ENCODE peak calls at places on chromosome 16, in eight cellular contexts. One of them, this sample, is unnamed.

GRCh38 chr16:82655315-82655714 is 28.5 kb downstream of the CDH13 start:
- DNase-seq in astrocyte of the spinal cord: peak; percentile 84
- DNase-seq in fibroblast of pulmonary artery: peak; percentile 87
- DNase-seq in fibroblast of lung: peak; percentile 93
- DNase-seq in ovary: no peak
- DNase-seq in H9: no peak
- DNase-seq in pancreas: no peak
- DNase-seq in brain microvascular endothelial cell: peak; percentile 98
- DNase-seq in this sample: no peak

GRCh38 chr16:74297296-74297665 is 667 bp downstream of the PSMD7 start:
- DNase-seq in ovary: no peak
- DNase-seq in H9: no peak
- DNase-seq in fibroblast of pulmonary artery: peak; percentile 22
- DNase-seq in brain microvascular endothelial cell: peak; percentile 39
- DNase-seq in astrocyte of the spinal cord: peak; percentile 12
- DNase-seq in fibroblast of lung: peak; percentile 16
- DNase-seq in pancreas: no peak
- DNase-seq in this sample: no peak

GRCh38 chr16:4307215-4308037 is 8.4 kb upstream of the GLIS2 start:
- DNase-seq in fibroblast of pulmonary artery: peak; percentile 96
- DNase-seq in ovary: peak; percentile 95
- DNase-seq in astrocyte of the spinal cord: peak; percentile 95
- DNase-seq in brain microvascular endothelial cell: peak; percentile 89
- DNase-seq in pancreas: peak; percentile 93
- DNase-seq in H9: peak; percentile 96
- DNase-seq in fibroblast of lung: peak; percentile 93
- DNase-seq in this sample: peak; percentile 96

GRCh38 chr16:75029854-75030253 is 31.0 kb downstream of the ZNRF1 start:
- DNase-seq in fibroblast of lung: peak; percentile 79
- DNase-seq in astrocyte of the spinal cord: peak; percentile 46
- DNase-seq in fibroblast of pulmonary artery: peak; percentile 43
- DNase-seq in brain microvascular endothelial cell: peak; percentile 56
- DNase-seq in ovary: no peak
- DNase-seq in pancreas: no peak
- DNase-seq in H9: no peak
- DNase-seq in this sample: no peak

GRCh38 chr16:84834403-84834772 is 14.6 kb downstream of the CRISPLD2 start:
- DNase-seq in pancreas: no peak
- DNase-seq in brain microvascular endothelial cell: no peak
- DNase-seq in astrocyte of the spinal cord: no peak
- DNase-seq in fibroblast of pulmonary artery: no peak
- DNase-seq in ovary: no peak
- DNase-seq in H9: no peak
- DNase-seq in fibroblast of lung: peak; percentile 62
- DNase-seq in this sample: no peak

GRCh38 chr16:83968891-83969672 is 1.0 kb downstream of the NECAB2 start:
- DNase-seq in ovary: no peak
- DNase-seq in brain microvascular endothelial cell: no peak
- DNase-seq in fibroblast of pulmonary artery: no peak
- DNase-seq in pancreas: no peak
- DNase-seq in fibroblast of lung: no peak
- DNase-seq in H9: no peak
- DNase-seq in astrocyte of the spinal cord: no peak
- DNase-seq in this sample: no peak

GRCh38 chr16:4016648-4017047 is 99.6 kb downstream of the ADCY9 start:
- DNase-seq in pancreas: no peak
- DNase-seq in H9: no peak
- DNase-seq in fibroblast of pulmonary artery: peak; percentile 7
- DNase-seq in fibroblast of lung: peak; percentile 7
- DNase-seq in brain microvascular endothelial cell: no peak
- DNase-seq in ovary: no peak
- DNase-seq in astrocyte of the spinal cord: no peak
- DNase-seq in this sample: no peak

GRCh38 chr16:30049871-30050270 is 15.7 kb upstream of the ALDOA start:
- DNase-seq in H9: no peak
- DNase-seq in fibroblast of lung: no peak
- DNase-seq in fibroblast of pulmonary artery: no peak
- DNase-seq in ovary: no peak
- DNase-seq in pancreas: no peak
- DNase-seq in astrocyte of the spinal cord: no peak
- DNase-seq in brain microvascular endothelial cell: no peak
- DNase-seq in this sample: no peak

GRCh38 chr16:82510041-82510440 is 116.7 kb upstream of the CDH13 start:
- DNase-seq in H9: no peak
- DNase-seq in astrocyte of the spinal cord: no peak
- DNase-seq in pancreas: no peak
- DNase-seq in ovary: no peak
- DNase-seq in fibroblast of lung: no peak
- DNase-seq in brain microvascular endothelial cell: no peak
- DNase-seq in fibroblast of pulmonary artery: no peak
- DNase-seq in this sample: no peak

GRCh38 chr16:1787322-1788094 is 4.7 kb downstream of the NUBP2 start:
- DNase-seq in H9: no peak
- DNase-seq in pancreas: no peak
- DNase-seq in fibroblast of pulmonary artery: no peak
- DNase-seq in astrocyte of the spinal cord: no peak
- DNase-seq in brain microvascular endothelial cell: no peak
- DNase-seq in fibroblast of lung: no peak
- DNase-seq in ovary: peak; percentile 25
- DNase-seq in this sample: no peak

GRCh38 chr16:69476920-69477418 is 52.5 kb downstream of the CYB5B start:
- DNase-seq in pancreas: no peak
- DNase-seq in brain microvascular endothelial cell: peak; percentile 85
- DNase-seq in H9: no peak
- DNase-seq in ovary: no peak
- DNase-seq in fibroblast of pulmonary artery: peak; percentile 63
- DNase-seq in fibroblast of lung: peak; percentile 93
- DNase-seq in astrocyte of the spinal cord: peak; percentile 90
- DNase-seq in this sample: peak; percentile 57

GRCh38 chr16:8998114-8998513 is 34.4 kb upstream of the USP7 start:
- DNase-seq in fibroblast of lung: peak; percentile 42
- DNase-seq in brain microvascular endothelial cell: peak; percentile 29
- DNase-seq in astrocyte of the spinal cord: peak; percentile 16
- DNase-seq in ovary: no peak
- DNase-seq in pancreas: no peak
- DNase-seq in H9: no peak
- DNase-seq in fibroblast of pulmonary artery: peak; percentile 47
- DNase-seq in this sample: no peak

GRCh38 chr16:54112807-54113206 is 173.8 kb downstream of the IRX3 start:
- DNase-seq in astrocyte of the spinal cord: no peak
- DNase-seq in ovary: no peak
- DNase-seq in brain microvascular endothelial cell: no peak
- DNase-seq in pancreas: no peak
- DNase-seq in fibroblast of pulmonary artery: no peak
- DNase-seq in H9: no peak
- DNase-seq in fibroblast of lung: no peak
- DNase-seq in this sample: no peak

GRCh38 chr16:66295761-66296546 is 70.5 kb upstream of the CDH5 start:
- DNase-seq in ovary: no peak
- DNase-seq in brain microvascular endothelial cell: no peak
- DNase-seq in fibroblast of pulmonary artery: no peak
- DNase-seq in astrocyte of the spinal cord: no peak
- DNase-seq in fibroblast of lung: no peak
- DNase-seq in H9: peak; percentile 14
- DNase-seq in pancreas: peak; percentile 15
- DNase-seq in this sample: peak; percentile 40

GRCh38 chr16:69941251-69942098 is 9.7 kb upstream of the CLEC18A start:
- DNase-seq in pancreas: no peak
- DNase-seq in fibroblast of lung: no peak
- DNase-seq in ovary: no peak
- DNase-seq in brain microvascular endothelial cell: no peak
- DNase-seq in astrocyte of the spinal cord: no peak
- DNase-seq in H9: no peak
- DNase-seq in fibroblast of pulmonary artery: no peak
- DNase-seq in this sample: no peak

GRCh38 chr16:89716493-89716892 is 4.2 kb downstream of the VPS9D1 start:
- DNase-seq in fibroblast of lung: no peak
- DNase-seq in ovary: no peak
- DNase-seq in H9: no peak
- DNase-seq in brain microvascular endothelial cell: no peak
- DNase-seq in pancreas: no peak
- DNase-seq in fibroblast of pulmonary artery: no peak
- DNase-seq in astrocyte of the spinal cord: no peak
- DNase-seq in this sample: no peak
- TF ChIP-seq CTCF in fibroblast of lung: no peak
- TF ChIP-seq CTCF in ovary: no peak
- TF ChIP-seq CTCF in H9: no peak
- TF ChIP-seq CTCF in brain microvascular endothelial cell: no peak
- TF ChIP-seq CTCF in pancreas: no peak
- TF ChIP-seq CTCF in fibroblast of pulmonary artery: no peak
- TF ChIP-seq CTCF in astrocyte of the spinal cord: no peak
- TF ChIP-seq CTCF in this sample: no peak

GRCh38 chr16:88811850-88812736 is at the start of gene APRT:
- DNase-seq in astrocyte of the spinal cord: peak; percentile 94
- DNase-seq in fibroblast of lung: peak; percentile 93
- DNase-seq in H9: peak; percentile 91
- DNase-seq in ovary: peak; percentile 99
- DNase-seq in brain microvascular endothelial cell: peak; percentile 91
- DNase-seq in pancreas: peak; percentile 100
- DNase-seq in fibroblast of pulmonary artery: peak; percentile 96
- DNase-seq in this sample: peak; percentile 93
- TF ChIP-seq CTCF in astrocyte of the spinal cord: peak; percentile 21
- TF ChIP-seq CTCF in fibroblast of lung: peak; percentile 5
- TF ChIP-seq CTCF in H9: peak; percentile 55
- TF ChIP-seq CTCF in ovary: peak; percentile 55
- TF ChIP-seq CTCF in brain microvascular endothelial cell: no peak
- TF ChIP-seq CTCF in pancreas: no peak
- TF ChIP-seq CTCF in fibroblast of pulmonary artery: no peak
- TF ChIP-seq CTCF in this sample: peak; percentile 64

GRCh38 chr16:28063047-28063521 is 430 bp downstream of the GSG1L start:
- DNase-seq in brain microvascular endothelial cell: no peak
- DNase-seq in ovary: no peak
- DNase-seq in fibroblast of lung: peak; percentile 32
- DNase-seq in pancreas: no peak
- DNase-seq in astrocyte of the spinal cord: no peak
- DNase-seq in H9: no peak
- DNase-seq in fibroblast of pulmonary artery: peak; percentile 13
- DNase-seq in this sample: no peak

GRCh38 chr16:28063611-28064061 is at the start of gene GSG1L:
- DNase-seq in pancreas: no peak
- DNase-seq in fibroblast of lung: no peak
- DNase-seq in brain microvascular endothelial cell: no peak
- DNase-seq in fibroblast of pulmonary artery: no peak
- DNase-seq in H9: no peak
- DNase-seq in astrocyte of the spinal cord: no peak
- DNase-seq in ovary: no peak
- DNase-seq in this sample: no peak

GRCh38 chr16:28064706-28065249 is 1.3 kb upstream of the GSG1L start:
- DNase-seq in pancreas: no peak
- DNase-seq in H9: no peak
- DNase-seq in brain microvascular endothelial cell: no peak
- DNase-seq in astrocyte of the spinal cord: no peak
- DNase-seq in fibroblast of pulmonary artery: no peak
- DNase-seq in fibroblast of lung: no peak
- DNase-seq in ovary: no peak
- DNase-seq in this sample: no peak

GRCh38 chr16:28062261-28063046 is 1.1 kb downstream of the GSG1L start:
- DNase-seq in brain microvascular endothelial cell: no peak
- DNase-seq in H9: no peak
- DNase-seq in pancreas: no peak
- DNase-seq in fibroblast of pulmonary artery: no peak
- DNase-seq in ovary: no peak
- DNase-seq in fibroblast of lung: no peak
- DNase-seq in astrocyte of the spinal cord: no peak
- DNase-seq in this sample: no peak

DNA sequence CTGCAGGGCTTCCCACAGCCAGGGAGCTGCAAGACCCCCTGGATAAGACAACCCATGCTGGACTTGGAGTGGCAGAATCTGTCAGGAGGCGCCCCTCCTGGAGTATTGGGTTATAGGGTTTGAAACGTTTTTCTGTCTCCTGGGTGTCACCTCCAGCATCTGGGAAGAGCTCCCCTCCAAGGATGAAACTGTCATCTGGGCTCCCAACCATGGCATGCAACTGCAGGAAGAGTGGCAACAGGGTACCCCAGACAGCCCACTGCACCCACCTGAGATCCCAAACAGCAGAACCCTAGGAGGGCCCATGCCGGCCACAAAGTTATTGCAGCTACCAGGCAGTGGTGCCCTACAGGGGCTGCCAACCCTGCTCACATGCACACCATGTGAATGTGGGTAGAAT is 636 bp upstream of the GSG1L start:
- DNase-seq in brain microvascular endothelial cell: no peak
- DNase-seq in fibroblast of lung: no peak
- DNase-seq in H9: no peak
- DNase-seq in ovary: no peak
- DNase-seq in astrocyte of the spinal cord: no peak
- DNase-seq in pancreas: no peak
- DNase-seq in fibroblast of pulmonary artery: no peak
- DNase-seq in this sample: no peak
- TF ChIP-seq CTCF in brain microvascular endothelial cell: no peak
- TF ChIP-seq CTCF in fibroblast of lung: no peak
- TF ChIP-seq CTCF in H9: no peak
- TF ChIP-seq CTCF in ovary: no peak
- TF ChIP-seq CTCF in astrocyte of the spinal cord: no peak
- TF ChIP-seq CTCF in pancreas: no peak
- TF ChIP-seq CTCF in fibroblast of pulmonary artery: no peak
- TF ChIP-seq CTCF in this sample: no peak

GRCh38 chr16:5500526-5500925 is 402.9 kb upstream of the EEF2KMT start:
- DNase-seq in ovary: no peak
- DNase-seq in astrocyte of the spinal cord: no peak
- DNase-seq in brain microvascular endothelial cell: no peak
- DNase-seq in fibroblast of pulmonary artery: no peak
- DNase-seq in pancreas: no peak
- DNase-seq in H9: no peak
- DNase-seq in fibroblast of lung: no peak
- DNase-seq in this sample: no peak

GRCh38 chr16:5504028-5504758 is 406.6 kb upstream of the EEF2KMT start:
- DNase-seq in astrocyte of the spinal cord: peak; percentile 64
- DNase-seq in H9: no peak
- DNase-seq in ovary: no peak
- DNase-seq in brain microvascular endothelial cell: peak; percentile 0
- DNase-seq in fibroblast of lung: peak; percentile 19
- DNase-seq in pancreas: no peak
- DNase-seq in fibroblast of pulmonary artery: no peak
- DNase-seq in this sample: no peak

GRCh38 chr16:5505093-5505887 is 407.7 kb upstream of the EEF2KMT start:
- DNase-seq in pancreas: no peak
- DNase-seq in astrocyte of the spinal cord: no peak
- DNase-seq in ovary: no peak
- DNase-seq in H9: no peak
- DNase-seq in fibroblast of lung: no peak
- DNase-seq in fibroblast of pulmonary artery: no peak
- DNase-seq in brain microvascular endothelial cell: no peak
- DNase-seq in this sample: no peak

GRCh38 chr16:5502944-5503343 is 405.3 kb upstream of the EEF2KMT start:
- DNase-seq in ovary: no peak
- DNase-seq in fibroblast of lung: no peak
- DNase-seq in fibroblast of pulmonary artery: no peak
- DNase-seq in H9: no peak
- DNase-seq in pancreas: no peak
- DNase-seq in astrocyte of the spinal cord: no peak
- DNase-seq in brain microvascular endothelial cell: no peak
- DNase-seq in this sample: no peak

DNA sequence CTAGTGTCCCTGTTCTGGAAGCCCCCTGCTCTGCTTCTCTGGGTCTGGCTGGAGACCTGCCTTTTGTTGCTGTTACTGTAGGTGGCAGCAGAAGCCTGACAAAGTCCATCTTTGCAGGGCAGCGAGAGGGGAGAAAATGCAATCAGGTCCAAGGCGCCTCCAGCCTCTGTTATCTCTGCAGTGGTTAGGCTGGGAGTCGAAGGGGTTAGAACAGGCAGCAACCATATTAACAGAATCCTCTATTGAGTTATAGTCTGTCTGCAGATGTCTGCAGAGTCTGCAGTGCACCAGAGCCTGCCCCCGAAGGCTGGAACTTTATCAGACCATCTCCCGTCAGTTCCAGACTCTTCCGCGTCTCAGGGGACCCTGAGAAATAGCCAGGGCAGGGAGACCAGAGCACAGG is 404.9 kb upstream of the EEF2KMT start:
- DNase-seq in fibroblast of lung: peak; percentile 6
- DNase-seq in brain microvascular endothelial cell: no peak
- DNase-seq in astrocyte of the spinal cord: no peak
- DNase-seq in pancreas: no peak
- DNase-seq in ovary: no peak
- DNase-seq in H9: peak; percentile 74
- DNase-seq in fibroblast of pulmonary artery: no peak
- DNase-seq in this sample: no peak
- TF ChIP-seq CTCF in fibroblast of lung: no peak
- TF ChIP-seq CTCF in brain microvascular endothelial cell: no peak
- TF ChIP-seq CTCF in astrocyte of the spinal cord: peak; percentile 26
- TF ChIP-seq CTCF in pancreas: no peak
- TF ChIP-seq CTCF in ovary: no peak
- TF ChIP-seq CTCF in H9: peak; percentile 85
- TF ChIP-seq CTCF in fibroblast of pulmonary artery: no peak
- TF ChIP-seq CTCF in this sample: no peak